ENCODE peak calls at places on chromosomes 4 and X, in five cellular contexts. One of them, this sample, is unnamed.

GRCh38 chr4:43875655-43876054 is 573.0 kb downstream of the KCTD8 start:
- DNase-seq in MCF 10A: no peak
- DNase-seq in lower lobe of right lung: no peak
- DNase-seq in adrenal gland: no peak
- DNase-seq in Peyer's patch: no peak
- DNase-seq in this sample: no peak

GRCh38 chrX:72475952-72476668 is 96.5 kb downstream of the HDAC8 start:
- DNase-seq in MCF 10A: peak
- DNase-seq in lower lobe of right lung: no peak
- DNase-seq in adrenal gland: no peak
- DNase-seq in Peyer's patch: no peak
- DNase-seq in this sample: no peak

GRCh38 chr4:163395055-163395454 is 51.4 kb downstream of the NPY5R start:
- DNase-seq in MCF 10A: no peak
- DNase-seq in lower lobe of right lung: no peak
- DNase-seq in adrenal gland: no peak
- DNase-seq in Peyer's patch: no peak
- DNase-seq in this sample: no peak

GRCh38 chrX:32448945-32449344 is 762.4 kb downstream of the DMD start:
- DNase-seq in MCF 10A: no peak
- DNase-seq in lower lobe of right lung: no peak
- DNase-seq in adrenal gland: no peak
- DNase-seq in Peyer's patch: no peak
- DNase-seq in this sample: no peak

GRCh38 chrX:154058207-154058997 is 38.7 kb upstream of the IRAK1 start:
- DNase-seq in MCF 10A: no peak
- DNase-seq in lower lobe of right lung: no peak
- DNase-seq in adrenal gland: no peak
- DNase-seq in Peyer's patch: no peak
- DNase-seq in this sample: no peak

GRCh38 chr4:17475481-17475880 is 36.4 kb downstream of the QDPR start:
- DNase-seq in MCF 10A: peak
- DNase-seq in lower lobe of right lung: no peak
- DNase-seq in adrenal gland: no peak
- DNase-seq in Peyer's patch: no peak
- DNase-seq in this sample: no peak

GRCh38 chr4:168197926-168198325 is 105.6 kb downstream of the ANXA10 start:
- DNase-seq in MCF 10A: no peak
- DNase-seq in lower lobe of right lung: no peak
- DNase-seq in adrenal gland: no peak
- DNase-seq in Peyer's patch: no peak
- DNase-seq in this sample: no peak

GRCh38 chrX:35380808-35381700 is 417.1 kb upstream of the MAGEB16 start:
- DNase-seq in MCF 10A: peak
- DNase-seq in lower lobe of right lung: no peak
- DNase-seq in adrenal gland: peak
- DNase-seq in Peyer's patch: no peak
- DNase-seq in this sample: no peak

GRCh38 chr4:1234811-1235292 is 14.1 kb downstream of the CTBP1 start:
- DNase-seq in MCF 10A: no peak
- DNase-seq in lower lobe of right lung: no peak
- DNase-seq in adrenal gland: peak
- DNase-seq in Peyer's patch: no peak
- DNase-seq in this sample: peak

GRCh38 chrX:80223922-80224579 is 196.2 kb upstream of the TENT5D start:
- DNase-seq in MCF 10A: peak
- DNase-seq in lower lobe of right lung: no peak
- DNase-seq in adrenal gland: no peak
- DNase-seq in Peyer's patch: no peak
- DNase-seq in this sample: no peak

GRCh38 chr4:124753941-124754581 is 41.5 kb upstream of the ANKRD50 start:
- DNase-seq in MCF 10A: no peak
- DNase-seq in lower lobe of right lung: peak
- DNase-seq in adrenal gland: no peak
- DNase-seq in Peyer's patch: no peak
- DNase-seq in this sample: no peak

GRCh38 chr4:142696334-142697122 is 149.6 kb downstream of the INPP4B start:
- DNase-seq in MCF 10A: no peak
- DNase-seq in lower lobe of right lung: no peak
- DNase-seq in adrenal gland: no peak
- DNase-seq in Peyer's patch: peak
- DNase-seq in this sample: no peak

GRCh38 chrX:86210772-86211171 is 62.5 kb downstream of the DACH2 start:
- DNase-seq in MCF 10A: no peak
- DNase-seq in lower lobe of right lung: no peak
- DNase-seq in adrenal gland: no peak
- DNase-seq in Peyer's patch: no peak
- DNase-seq in this sample: no peak

GRCh38 chrX:70664726-70665125 is 220.1 kb downstream of the DLG3 start:
- DNase-seq in MCF 10A: peak
- DNase-seq in lower lobe of right lung: no peak
- DNase-seq in adrenal gland: no peak
- DNase-seq in Peyer's patch: no peak
- DNase-seq in this sample: no peak

GRCh38 chrX:113747274-113747973 is 836.5 kb upstream of the HTR2C start:
- DNase-seq in MCF 10A: no peak
- DNase-seq in lower lobe of right lung: no peak
- DNase-seq in adrenal gland: no peak
- DNase-seq in Peyer's patch: no peak
- DNase-seq in this sample: no peak

GRCh38 chr4:25862411-25863346 is at the start of gene SEL1L3:
- DNase-seq in MCF 10A: peak
- DNase-seq in lower lobe of right lung: peak
- DNase-seq in adrenal gland: no peak
- DNase-seq in Peyer's patch: peak
- DNase-seq in this sample: peak

GRCh38 chr4:107818301-107818910 is 6.3 kb upstream of the SGMS2 start:
- DNase-seq in MCF 10A: no peak
- DNase-seq in lower lobe of right lung: no peak
- DNase-seq in adrenal gland: no peak
- DNase-seq in Peyer's patch: no peak
- DNase-seq in this sample: no peak

GRCh38 chrX:39397561-39398200 is 596.4 kb downstream of the MID1IP1 start:
- DNase-seq in MCF 10A: no peak
- DNase-seq in lower lobe of right lung: no peak
- DNase-seq in adrenal gland: no peak
- DNase-seq in Peyer's patch: no peak
- DNase-seq in this sample: no peak

GRCh38 chr4:21986312-21986711 is 37.7 kb upstream of the KCNIP4 start:
- DNase-seq in MCF 10A: no peak
- DNase-seq in lower lobe of right lung: no peak
- DNase-seq in adrenal gland: no peak
- DNase-seq in Peyer's patch: no peak
- DNase-seq in this sample: no peak

GRCh38 chr4:110609044-110609750 is 13.7 kb downstream of the PITX2 start:
- DNase-seq in MCF 10A: no peak
- DNase-seq in lower lobe of right lung: no peak
- DNase-seq in adrenal gland: no peak
- DNase-seq in Peyer's patch: no peak
- DNase-seq in this sample: no peak

GRCh38 chrX:118693843-118694242 is 33.6 kb upstream of the IL13RA1 start:
- DNase-seq in MCF 10A: no peak
- DNase-seq in lower lobe of right lung: no peak
- DNase-seq in adrenal gland: no peak
- DNase-seq in Peyer's patch: no peak
- DNase-seq in this sample: no peak

GRCh38 chrX:77561372-77561771 is 114.2 kb downstream of the FGF16 start:
- DNase-seq in MCF 10A: no peak
- DNase-seq in lower lobe of right lung: no peak
- DNase-seq in adrenal gland: no peak
- DNase-seq in Peyer's patch: no peak
- DNase-seq in this sample: no peak

GRCh38 chr4:152909901-152910300 is 26.2 kb upstream of the FHDC1 start:
- DNase-seq in MCF 10A: no peak
- DNase-seq in lower lobe of right lung: no peak
- DNase-seq in adrenal gland: no peak
- DNase-seq in Peyer's patch: no peak
- DNase-seq in this sample: no peak

GRCh38 chr4:113810906-113811305 is 49.4 kb upstream of the CAMK2D start:
- DNase-seq in MCF 10A: peak
- DNase-seq in lower lobe of right lung: no peak
- DNase-seq in adrenal gland: no peak
- DNase-seq in Peyer's patch: no peak
- DNase-seq in this sample: no peak

GRCh38 chrX:53713987-53714579 is 27.6 kb upstream of the HUWE1 start:
- DNase-seq in MCF 10A: no peak
- DNase-seq in lower lobe of right lung: no peak
- DNase-seq in adrenal gland: no peak
- DNase-seq in Peyer's patch: no peak
- DNase-seq in this sample: no peak

GRCh38 chr4:36399762-36400353 is 118.4 kb downstream of the DTHD1 start:
- DNase-seq in MCF 10A: peak
- DNase-seq in lower lobe of right lung: no peak
- DNase-seq in adrenal gland: peak
- DNase-seq in Peyer's patch: peak
- DNase-seq in this sample: no peak

GRCh38 chrX:36908801-36909403 is 99.3 kb upstream of the FAM47C start:
- DNase-seq in MCF 10A: peak
- DNase-seq in lower lobe of right lung: no peak
- DNase-seq in adrenal gland: no peak
- DNase-seq in Peyer's patch: no peak
- DNase-seq in this sample: no peak

GRCh38 chrX:71912156-71912555 is 1.5 kb downstream of the NHSL2 start:
- DNase-seq in MCF 10A: no peak
- DNase-seq in lower lobe of right lung: no peak
- DNase-seq in adrenal gland: no peak
- DNase-seq in Peyer's patch: no peak
- DNase-seq in this sample: no peak

GRCh38 chr4:151675366-151676060 is 85.3 kb downstream of the GATB start:
- DNase-seq in MCF 10A: no peak
- DNase-seq in lower lobe of right lung: no peak
- DNase-seq in adrenal gland: no peak
- DNase-seq in Peyer's patch: no peak
- DNase-seq in this sample: no peak

GRCh38 chr4:151672996-151673395 is 87.8 kb downstream of the GATB start:
- DNase-seq in MCF 10A: no peak
- DNase-seq in lower lobe of right lung: no peak
- DNase-seq in adrenal gland: no peak
- DNase-seq in Peyer's patch: no peak
- DNase-seq in this sample: no peak

GRCh38 chr4:151673913-151674520 is 86.8 kb downstream of the GATB start:
- DNase-seq in MCF 10A: no peak
- DNase-seq in lower lobe of right lung: no peak
- DNase-seq in adrenal gland: no peak
- DNase-seq in Peyer's patch: no peak
- DNase-seq in this sample: no peak

GRCh38 chr4:151676301-151676700 is 84.5 kb downstream of the GATB start:
- DNase-seq in MCF 10A: peak
- DNase-seq in lower lobe of right lung: no peak
- DNase-seq in adrenal gland: peak
- DNase-seq in Peyer's patch: no peak
- DNase-seq in this sample: no peak

DNA sequence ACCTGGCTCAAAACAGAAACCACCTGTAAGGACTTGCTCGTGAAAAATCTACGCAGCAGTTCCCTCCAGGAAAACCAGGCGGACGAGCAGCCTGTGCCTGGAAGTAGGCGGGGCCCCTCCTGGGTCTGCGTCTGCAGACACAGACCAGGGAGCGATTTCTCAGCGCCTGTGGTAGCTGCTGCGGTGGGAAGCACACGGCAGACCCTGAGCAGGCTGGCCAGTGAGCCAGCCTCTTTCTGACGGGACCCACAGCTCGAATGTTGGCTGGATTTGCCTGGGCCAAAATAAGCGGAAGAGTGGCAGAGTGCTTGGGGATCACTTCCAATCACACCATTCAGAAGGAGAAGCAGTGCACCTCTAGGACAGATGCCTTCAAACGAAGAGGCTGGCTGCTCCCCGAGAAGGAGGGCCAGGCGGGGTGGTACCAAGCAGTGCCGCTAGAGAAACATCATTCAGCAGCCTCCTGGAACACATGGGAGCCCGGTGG is 86.0 kb downstream of the GATB start:
- DNase-seq in MCF 10A: no peak
- DNase-seq in lower lobe of right lung: peak
- DNase-seq in adrenal gland: peak
- DNase-seq in Peyer's patch: no peak
- DNase-seq in this sample: peak
- TF ChIP-seq CTCF in MCF 10A: no peak
- TF ChIP-seq CTCF in lower lobe of right lung: no peak
- TF ChIP-seq CTCF in adrenal gland: no peak
- TF ChIP-seq CTCF in Peyer's patch: peak
- TF ChIP-seq CTCF in this sample: no peak

DNA sequence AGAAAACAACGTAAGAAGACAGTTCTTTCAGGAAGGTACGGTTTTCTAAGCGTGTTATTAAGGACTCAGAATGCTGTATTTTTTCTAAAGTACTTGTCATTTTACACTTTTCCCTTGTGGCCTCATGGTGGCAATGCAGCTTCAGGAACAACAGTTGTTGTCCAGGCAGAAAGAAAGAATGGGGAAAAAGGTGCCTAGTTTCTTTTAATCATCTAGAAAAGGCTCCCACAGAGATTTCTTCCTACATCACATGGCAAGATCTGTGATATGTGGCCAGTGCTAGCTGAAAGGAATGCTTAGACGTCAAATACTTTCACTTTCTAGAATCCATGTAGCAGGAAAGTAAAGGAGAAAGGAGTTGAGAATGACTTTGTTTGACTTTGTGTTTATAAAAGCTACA is 49.0 kb upstream of the TRAM1L1 start:
- DNase-seq in MCF 10A: peak
- DNase-seq in lower lobe of right lung: no peak
- DNase-seq in adrenal gland: no peak
- DNase-seq in Peyer's patch: no peak
- DNase-seq in this sample: no peak
- TF ChIP-seq CTCF in MCF 10A: peak
- TF ChIP-seq CTCF in lower lobe of right lung: peak
- TF ChIP-seq CTCF in adrenal gland: peak
- TF ChIP-seq CTCF in Peyer's patch: peak
- TF ChIP-seq CTCF in this sample: no peak

GRCh38 chr4:138561276-138561880 is 319.2 kb upstream of the SLC7A11 start:
- DNase-seq in MCF 10A: no peak
- DNase-seq in lower lobe of right lung: no peak
- DNase-seq in adrenal gland: no peak
- DNase-seq in Peyer's patch: no peak
- DNase-seq in this sample: no peak

GRCh38 chr4:138561906-138562305 is 319.8 kb upstream of the SLC7A11 start:
- DNase-seq in MCF 10A: peak
- DNase-seq in lower lobe of right lung: no peak
- DNase-seq in adrenal gland: peak
- DNase-seq in Peyer's patch: no peak
- DNase-seq in this sample: no peak

GRCh38 chr4:138562544-138562961 is 320.4 kb upstream of the SLC7A11 start:
- DNase-seq in MCF 10A: peak
- DNase-seq in lower lobe of right lung: no peak
- DNase-seq in adrenal gland: no peak
- DNase-seq in Peyer's patch: no peak
- DNase-seq in this sample: peak

GRCh38 chr4:138558886-138559285 is 316.7 kb upstream of the SLC7A11 start:
- DNase-seq in MCF 10A: no peak
- DNase-seq in lower lobe of right lung: no peak
- DNase-seq in adrenal gland: no peak
- DNase-seq in Peyer's patch: no peak
- DNase-seq in this sample: no peak

GRCh38 chr4:138560448-138560847 is 318.3 kb upstream of the SLC7A11 start:
- DNase-seq in MCF 10A: no peak
- DNase-seq in lower lobe of right lung: no peak
- DNase-seq in adrenal gland: no peak
- DNase-seq in Peyer's patch: no peak
- DNase-seq in this sample: no peak
- TF ChIP-seq CTCF in MCF 10A: no peak
- TF ChIP-seq CTCF in lower lobe of right lung: no peak
- TF ChIP-seq CTCF in adrenal gland: no peak
- TF ChIP-seq CTCF in Peyer's patch: no peak
- TF ChIP-seq CTCF in this sample: no peak

GRCh38 chr4:73801692-73802091 is 34.8 kb upstream of the CXCL6 start:
- DNase-seq in MCF 10A: peak
- DNase-seq in lower lobe of right lung: no peak
- DNase-seq in adrenal gland: no peak
- DNase-seq in Peyer's patch: no peak
- DNase-seq in this sample: no peak
- TF ChIP-seq CTCF in MCF 10A: no peak
- TF ChIP-seq CTCF in lower lobe of right lung: no peak
- TF ChIP-seq CTCF in adrenal gland: no peak
- TF ChIP-seq CTCF in Peyer's patch: no peak
- TF ChIP-seq CTCF in this sample: no peak

This sample was measured in heart left ventricle.